ENCODE peak calls at places on chromosome 22, in seven cellular contexts. G, L, P, V, U, T and M are unnamed samples.
A peak's percentile ranks its signal among the peaks of the same experiment; 100 is the strongest.

GRCh38 chr22:23752750-23753149 is 1.5 kb downstream of the VPREB3 start:
- DNase-seq in G (no peak), L (no peak), P (no peak), V (no peak), U (no peak), T (no peak), M (no peak)

GRCh38 chr22:47110817-47111443 is 348.5 kb downstream of the TBC1D22A start:
- DNase-seq in G (no peak), L (peak; percentile 61), P (no peak), V (no peak), U (no peak), T (no peak), M (no peak)

GRCh38 chr22:40419718-40420117 is 49.3 kb downstream of the SGSM3 start:
- DNase-seq in G (no peak), L (no peak), P (no peak), V (no peak), U (no peak), T (no peak), M (no peak)

GRCh38 chr22:27251563-27251962 is 550.0 kb downstream of the MN1 start:
- DNase-seq in G (no peak), L (no peak), P (no peak), V (no peak), U (no peak), T (no peak), M (no peak)

GRCh38 chr22:27207907-27208306 is 550.5 kb downstream of the MIAT start:
- DNase-seq in G (peak; percentile 82), L (peak; percentile 39), P (no peak), V (no peak), U (peak; percentile 21), T (no peak), M (no peak)

GRCh38 chr22:26707090-26707489 is 49.7 kb downstream of the MIAT start:
- DNase-seq in G (no peak), L (no peak), P (no peak), V (no peak), U (no peak), T (no peak), M (no peak)

GRCh38 chr22:19514831-19515565 is 9.2 kb downstream of the CLDN5 start:
- DNase-seq in G (peak; percentile 46), L (peak; percentile 31), P (no peak), V (no peak), U (no peak), T (no peak), M (peak; percentile 77)

GRCh38 chr22:20549232-20549841 is 41.9 kb downstream of the MED15 start:
- DNase-seq in G (no peak), L (no peak), P (peak; percentile 57), V (peak; percentile 46), U (peak; percentile 64), T (no peak), M (no peak)

GRCh38 chr22:31241200-31241599 is 29.1 kb downstream of the LIMK2 start:
- DNase-seq in G (peak; percentile 41), L (peak; percentile 26), P (no peak), V (no peak), U (peak; percentile 58), T (no peak), M (no peak)

GRCh38 chr22:49053574-49053973 is 774.1 kb downstream of the BRD1 start:
- DNase-seq in G (no peak), L (no peak), P (no peak), V (no peak), U (no peak), T (no peak), M (no peak)

GRCh38 chr22:17918840-17919239 is 105.5 kb downstream of the MICAL3 start:
- DNase-seq in G (no peak), L (peak; percentile 64), P (no peak), V (no peak), U (peak; percentile 54), T (no peak), M (no peak)

GRCh38 chr22:44181912-44182590 is 1.3 kb downstream of the PARVG start:
- DNase-seq in G (no peak), L (no peak), P (peak; percentile 15), V (peak; percentile 10), U (no peak), T (no peak), M (no peak)

GRCh38 chr22:24433868-24434471 is 6.6 kb downstream of the ADORA2A start:
- DNase-seq in G (peak; percentile 47), L (peak; percentile 73), P (no peak), V (peak; percentile 58), U (peak; percentile 59), T (no peak), M (no peak)